ENCODE peak calls at places on chromosomes 16 and 17, in seven cellular contexts. X, Z, O, P, H, U and K are unnamed samples.
A peak's percentile ranks its signal among the peaks of the same experiment; 100 is the strongest.

GRCh38 chr16:2074071-2074470 is 26.3 kb downstream of the TSC2 start:
- DNase-seq in X (no peak), Z (no peak), O (no peak), P (no peak), H (no peak), U (no peak), K (no peak)

GRCh38 chr16:56956076-56956475 is 5.7 kb upstream of the CETP start:
- DNase-seq in X (no peak), Z (no peak), O (no peak), P (no peak), H (no peak), U (no peak), K (no peak)

GRCh38 chr17:319266-319665 is 33.3 kb downstream of the RPH3AL start:
- DNase-seq in X (no peak), Z (no peak), O (no peak), P (no peak), H (no peak), U (no peak), K (no peak)

GRCh38 chr17:19904412-19904811 is 36.7 kb upstream of the ULK2 start:
- DNase-seq in X (no peak), Z (no peak), O (peak; percentile 61), P (no peak), H (no peak), U (no peak), K (no peak)

GRCh38 chr16:82043680-82044584 is 8.9 kb downstream of the HSD17B2 start:
- DNase-seq in X (no peak), Z (no peak), O (peak; percentile 85), P (no peak), H (no peak), U (peak; percentile 51), K (peak; percentile 96)

GRCh38 chr17:38405654-38406053 is 22.6 kb upstream of the ARHGAP23 start:
- DNase-seq in X (no peak), Z (no peak), O (no peak), P (no peak), H (no peak), U (no peak), K (no peak)

GRCh38 chr17:2797632-2798031 is 1.4 kb downstream of the RAP1GAP2 start:
- DNase-seq in X (no peak), Z (no peak), O (no peak), P (no peak), H (no peak), U (no peak), K (no peak)

GRCh38 chr16:68599586-68599985 is 45.5 kb upstream of the CDH3 start:
- DNase-seq in X (no peak), Z (no peak), O (no peak), P (no peak), H (no peak), U (no peak), K (peak; percentile 25)

GRCh38 chr16:81633680-81634379 is 145.3 kb upstream of the PLCG2 start:
- DNase-seq in X (no peak), Z (no peak), O (no peak), P (no peak), H (no peak), U (no peak), K (no peak)

GRCh38 chr16:73049051-73049910 is 1.4 kb upstream of the ZFHX3 start:
- DNase-seq in X (no peak), Z (no peak), O (no peak), P (no peak), H (no peak), U (no peak), K (no peak)

GRCh38 chr16:47995354-47995753 is 160.4 kb downstream of the ABCC12 start:
- DNase-seq in X (no peak), Z (no peak), O (no peak), P (no peak), H (no peak), U (no peak), K (no peak)

GRCh38 chr17:73203788-73204479 is 11.1 kb downstream of the COG1 start:
- DNase-seq in X (no peak), Z (no peak), O (no peak), P (no peak), H (no peak), U (no peak), K (no peak)

GRCh38 chr17:79919862-79920720 is 80.9 kb upstream of the CBX4 start:
- DNase-seq in X (no peak), Z (no peak), O (no peak), P (no peak), H (no peak), U (no peak), K (no peak)

GRCh38 chr17:45325810-45326209 is 9.0 kb upstream of the MAP3K14 start:
- DNase-seq in X (no peak), Z (no peak), O (no peak), P (no peak), H (no peak), U (no peak), K (peak; percentile 65)